ENCODE peak calls at places on chromosomes 12 and 14, in eight cellular contexts. E is H54; Z is stimulated activated CD8-positive, alpha-beta memory T cell treated with anti-CD3 and anti-CD28 coated beads, Interleukin-4, amount 100 ng/mL, for 4 hours; X is H7; C is stimulated activated CD4-positive, alpha-beta T cell treated with anti-CD3 and anti-CD28 coated beads, Interleukin-4, amount 100 ng/mL, for 24 hours; Y is stomach; V is activated CD4-positive, alpha-beta T cell treated with anti-CD3 and anti-CD28 coated beads, Interleukin-2, amount 10 ng/mL, durations not matched to agents 7 days and 5 days; O is posterior vena cava. P is an unnamed sample.

GRCh38 chr12:80282226-80282625 is 161.8 kb upstream of the PTPRQ start:
- DNase-seq in E (no peak), Z (no peak), X (no peak), C (no peak), Y (no peak), V (no peak), O (no peak), P (no peak)

GRCh38 chr12:60689137-60689536 is 1093.3 kb downstream of the SLC16A7 start:
- DNase-seq in E (no peak), Z (no peak), X (no peak), C (no peak), Y (no peak), V (no peak), O (no peak), P (no peak)

GRCh38 chr12:119705182-119705581 is 37.2 kb downstream of the PRKAB1 start:
- DNase-seq in E (no peak), Z (no peak), X (no peak), C (no peak), Y (no peak), V (no peak), O (no peak), P (no peak)

GRCh38 chr14:68583527-68584275 is 209.2 kb downstream of the ZFP36L1 start:
- DNase-seq in E (no peak), Z (no peak), X (no peak), C (no peak), Y (no peak), V (no peak), O (no peak), P (no peak)

GRCh38 chr14:26132061-26132460 is 465.8 kb downstream of the NOVA1 start:
- DNase-seq in E (no peak), Z (no peak), X (no peak), C (no peak), Y (no peak), V (no peak), O (no peak), P (no peak)

GRCh38 chr12:2488596-2488995 is 306.2 kb upstream of the FKBP4 start:
- DNase-seq in E (no peak), Z (no peak), X (no peak), C (no peak), Y (no peak), V (no peak), O (no peak), P (no peak)

GRCh38 chr14:95784137-95784536 is 70.2 kb upstream of the TCL1A start:
- DNase-seq in E (peak; percentile 19), Z (no peak), X (peak; percentile 75), C (peak; percentile 9), Y (no peak), V (peak; percentile 24), O (no peak), P (no peak)

GRCh38 chr12:7608184-7608911 is 57.4 kb downstream of the APOBEC1 start:
- DNase-seq in E (no peak), Z (no peak), X (no peak), C (no peak), Y (no peak), V (no peak), O (no peak), P (no peak)

GRCh38 chr12:2944401-2945047 is 14.7 kb upstream of the TEAD4 start:
- DNase-seq in E (no peak), Z (no peak), X (peak; percentile 92), C (peak; percentile 54), Y (peak; percentile 72), V (peak; percentile 66), O (peak; percentile 72), P (peak; percentile 60)

GRCh38 chr12:30440826-30441602 is 254.7 kb downstream of the IPO8 start:
- DNase-seq in E (no peak), Z (no peak), X (peak; percentile 45), C (no peak), Y (no peak), V (no peak), O (no peak), P (no peak)

GRCh38 chr14:52071675-52072074 is 2.8 kb upstream of the NID2 start:
- DNase-seq in E (no peak), Z (no peak), X (no peak), C (no peak), Y (no peak), V (no peak), O (no peak), P (no peak)

GRCh38 chr12:120669055-120669828 is 17.7 kb upstream of the MLEC start:
- DNase-seq in E (peak; percentile 53), Z (no peak), X (peak; percentile 68), C (no peak), Y (peak; percentile 72), V (no peak), O (no peak), P (peak; percentile 66)

P was measured in colonic mucosa.